ENCODE peak calls at places on chromosome 2, in seven cellular contexts. J is IMR-90, I is pancreas, K is Peyer's patch, V is spleen, T is right lobe of liver, W is heart right ventricle. L is an unnamed sample.
A peak's percentile ranks its signal among the peaks of the same experiment; 100 is the strongest.

GRCh38 chr2:1685957-1686783 is 58.1 kb downstream of the PXDN start:
- DNase-seq in J (peak; percentile 62), I (no peak), K (no peak), V (no peak), T (no peak), W (no peak), L (no peak)

GRCh38 chr2:213443952-213444351 is 159.7 kb downstream of the SPAG16 start:
- DNase-seq in J (no peak), I (no peak), K (no peak), V (no peak), T (no peak), W (no peak), L (no peak)

GRCh38 chr2:168160897-168161296 is 86.5 kb downstream of the STK39 start:
- DNase-seq in J (no peak), I (no peak), K (no peak), V (no peak), T (no peak), W (no peak), L (no peak)

GRCh38 chr2:3738454-3738853 is 35.1 kb downstream of the DCDC2C start:
- DNase-seq in J (peak; percentile 54), I (no peak), K (no peak), V (no peak), T (no peak), W (no peak), L (no peak)

GRCh38 chr2:58428553-58429284 is 187.6 kb upstream of the FANCL start:
- DNase-seq in J (no peak), I (peak; percentile 18), K (no peak), V (peak; percentile 66), T (no peak), W (no peak), L (peak; percentile 46)

GRCh38 chr2:127609818-127610217 is 36.1 kb upstream of the GPR17 start:
- DNase-seq in J (no peak), I (peak; percentile 4), K (peak; percentile 22), V (peak; percentile 64), T (no peak), W (no peak), L (no peak)

GRCh38 chr2:7913956-7914355 is 767.9 kb upstream of the ID2 start:
- DNase-seq in J (no peak), I (no peak), K (no peak), V (no peak), T (no peak), W (no peak), L (no peak)

GRCh38 chr2:158094487-158095092 is 7.1 kb upstream of the UPP2 start:
- DNase-seq in J (no peak), I (no peak), K (no peak), V (peak; percentile 9), T (no peak), W (no peak), L (no peak)

GRCh38 chr2:142815375-142815774 is 62.1 kb upstream of the KYNU start:
- DNase-seq in J (no peak), I (no peak), K (no peak), V (no peak), T (no peak), W (no peak), L (no peak)

GRCh38 chr2:146652311-146652710 is 1192.5 kb upstream of the ACVR2A start:
- DNase-seq in J (peak; percentile 62), I (no peak), K (no peak), V (no peak), T (no peak), W (no peak), L (no peak)

GRCh38 chr2:118134650-118135049 is 46.4 kb downstream of the INSIG2 start:
- DNase-seq in J (no peak), I (no peak), K (no peak), V (no peak), T (no peak), W (no peak), L (no peak)

GRCh38 chr2:157838442-157839161 is 37.5 kb downstream of the ACVR1 start:
- DNase-seq in J (peak; percentile 90), I (peak; percentile 70), K (peak; percentile 53), V (no peak), T (peak; percentile 71), W (peak; percentile 54), L (no peak)

GRCh38 chr2:10554961-10555809 is 107.1 kb upstream of the ODC1 start:
- DNase-seq in J (no peak), I (no peak), K (no peak), V (peak; percentile 57), T (no peak), W (peak; percentile 19), L (no peak)

GRCh38 chr2:147595200-147595599 is 249.6 kb upstream of the ACVR2A start:
- DNase-seq in J (no peak), I (no peak), K (peak; percentile 55), V (no peak), T (no peak), W (peak; percentile 11), L (no peak)

GRCh38 chr2:74525717-74526648 is at the start of gene DQX1:
- DNase-seq in J (peak; percentile 41), I (no peak), K (no peak), V (peak; percentile 55), T (no peak), W (no peak), L (no peak)

GRCh38 chr2:73850009-73850408 is 21.2 kb downstream of the STAMBP start:
- DNase-seq in J (no peak), I (no peak), K (no peak), V (no peak), T (no peak), W (no peak), L (no peak)

GRCh38 chr2:239466755-239467271 is 66.0 kb upstream of the HDAC4 start:
- DNase-seq in J (no peak), I (no peak), K (peak; percentile 30), V (peak; percentile 69), T (peak; percentile 37), W (no peak), L (peak; percentile 32)

GRCh38 chr2:176562359-176563043 is 293.3 kb downstream of the MTX2 start:
- DNase-seq in J (peak; percentile 86), I (no peak), K (no peak), V (no peak), T (no peak), W (no peak), L (no peak)

GRCh38 chr2:228869601-228870264 is 401.4 kb downstream of the PID1 start:
- DNase-seq in J (no peak), I (no peak), K (no peak), V (no peak), T (no peak), W (no peak), L (no peak)

GRCh38 chr2:173355866-173356508 is 1.3 kb downstream of the CDCA7 start:
- DNase-seq in J (no peak), I (no peak), K (no peak), V (no peak), T (no peak), W (no peak), L (no peak)

GRCh38 chr2:202541137-202541536 is 93.6 kb upstream of the FAM117B start:
- DNase-seq in J (no peak), I (no peak), K (no peak), V (no peak), T (no peak), W (peak; percentile 27), L (no peak)

GRCh38 chr2:30203156-30203555 is 28.2 kb upstream of the LBH start:
- DNase-seq in J (no peak), I (no peak), K (no peak), V (no peak), T (no peak), W (no peak), L (no peak)

GRCh38 chr2:214019973-214020345 is 390.9 kb upstream of the VWC2L start:
- DNase-seq in J (no peak), I (no peak), K (no peak), V (no peak), T (no peak), W (no peak), L (no peak)

GRCh38 chr2:100554788-100555407 is 7.9 kb upstream of the PDCL3 start:
- DNase-seq in J (no peak), I (no peak), K (no peak), V (peak; percentile 80), T (no peak), W (no peak), L (no peak)

GRCh38 chr2:100394111-100394641 is 23.3 kb downstream of the CHST10 start:
- DNase-seq in J (peak; percentile 5), I (no peak), K (no peak), V (peak; percentile 81), T (no peak), W (no peak), L (no peak)

GRCh38 chr2:3168230-3168891 is 209.3 kb downstream of the EIPR1 start:
- DNase-seq in J (peak; percentile 63), I (no peak), K (no peak), V (peak; percentile 57), T (peak; percentile 28), W (no peak), L (no peak)

GRCh38 chr2:120393456-120393855 is 47.5 kb downstream of the INHBB start:
- DNase-seq in J (no peak), I (no peak), K (peak; percentile 16), V (peak; percentile 50), T (peak; percentile 37), W (no peak), L (peak; percentile 14)

DNA sequence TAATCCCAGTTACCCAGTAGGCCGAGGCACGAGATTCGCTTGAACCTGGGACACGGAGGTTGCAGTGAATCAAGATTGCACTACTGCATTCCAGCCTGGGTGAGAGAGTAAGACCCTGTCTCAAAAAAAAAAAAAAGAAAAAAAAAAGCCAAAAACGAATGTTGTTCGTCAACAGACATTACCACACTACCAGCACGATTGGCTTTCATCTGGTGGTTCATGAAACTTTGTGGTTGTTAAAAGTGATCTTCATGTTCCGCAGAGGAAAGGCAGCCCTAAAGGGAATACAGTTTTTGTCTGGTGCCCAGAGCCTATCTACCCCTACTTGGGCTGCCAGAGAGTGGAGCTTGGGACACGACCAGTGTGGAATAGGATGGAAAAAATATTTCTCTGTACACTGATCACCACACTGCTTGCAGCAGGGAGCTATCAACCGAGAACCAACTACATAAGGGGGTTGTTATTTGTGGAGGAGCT is 13.6 kb upstream of the CXCR4 start:
- DNase-seq in J (no peak), I (no peak), K (no peak), V (no peak), T (no peak), W (no peak), L (no peak)
- H3K4me3 ChIP-seq in J (no peak overlapping the region), I (no peak overlapping the region), K (peak overlapping the region; percentile 19), V (no peak overlapping the region), T (no peak overlapping the region), W (no peak overlapping the region), L (no peak overlapping the region)

GRCh38 chr2:172095905-172096660 is 6.6 kb downstream of the DLX2 start:
- DNase-seq in J (no peak), I (no peak), K (peak; percentile 46), V (peak; percentile 75), T (no peak), W (no peak), L (no peak)
- TF ChIP-seq CTCF in J (no peak), I (no peak), K (no peak), V (no peak), T (no peak), W (no peak), L (no peak)

GRCh38 chr2:28343184-28343942 is 49.3 kb upstream of the FOSL2 start:
- DNase-seq in J (no peak), I (no peak), K (no peak), V (no peak), T (no peak), W (no peak), L (no peak)
- H3K27me3 ChIP-seq in J (no peaks in the 10 kb centered on the region), I (no peaks in the 10 kb centered on the region), K (no peaks in the 10 kb centered on the region), V (no peaks in the 10 kb centered on the region), T (no peaks in the 10 kb centered on the region), W (no peaks in the 10 kb centered on the region), L (no peaks in the 10 kb centered on the region)

GRCh38 chr2:131673400-131674173 is 145.9 kb downstream of the CCDC74A start:
- DNase-seq in J (peak; percentile 44), I (peak; percentile 82), K (peak; percentile 83), V (peak; percentile 92), T (peak; percentile 85), W (peak; percentile 73), L (peak; percentile 81)
- H3K4me3 ChIP-seq in J (no peak overlapping the region), I (peak overlapping the region; percentile 35), K (peak overlapping the region; percentile 7), V (peak overlapping the region; percentile 6), T (peak overlapping the region; percentile 28), W (peak overlapping the region; percentile 41), L (peak overlapping the region; percentile 33)